ENCODE peak calls at places on chromosomes 13 and 19, in six cellular contexts. T is SK-N-SH, N is H1, S is HepG2, L is GM12878, M is K562. C is an unnamed sample.

GRCh38 chr13:21671793-21672680 is 1.2 kb downstream of the FGF9 start:
- DNase-seq in L (no peak), M (no peak), N (no peak), T (peak; percentile 31), S (no peak), C (no peak)

GRCh38 chr19:48806518-48806817 is 4.4 kb downstream of the BCAT2 start:
- DNase-seq in S (no peak), L (no peak), M (peak; percentile 79), N (no peak), T (peak; percentile 82), C (no peak)

GRCh38 chr13:29465741-29466293 is 129.7 kb downstream of the SLC7A1 start:
- DNase-seq in N (no peak), L (no peak), S (peak; percentile 35), M (peak; percentile 38), T (peak; percentile 47), C (no peak)

GRCh38 chr19:16778796-16779411 is 50.3 kb upstream of the SIN3B start:
- DNase-seq in T (peak; percentile 52), N (peak; percentile 44), M (peak; percentile 80), L (peak; percentile 26), S (peak; percentile 40), C (peak; percentile 80)

GRCh38 chr13:74687452-74688180 is 553.4 kb upstream of the KLF12 start:
- DNase-seq in M (no peak), S (no peak), L (no peak), T (no peak), N (no peak), C (no peak)

GRCh38 chr13:101474419-101474957 is 22.0 kb downstream of the ITGBL1 start:
- DNase-seq in L (no peak), M (no peak), N (no peak), S (no peak), T (no peak), C (no peak)

GRCh38 chr19:43720936-43721335 is 5.1 kb downstream of the IRGC start:
- DNase-seq in T (no peak), S (no peak), L (no peak), M (no peak), N (no peak), C (no peak)

GRCh38 chr19:7177926-7178325 is 108.4 kb downstream of the ZNF557 start:
- DNase-seq in T (no peak), N (no peak), S (no peak), L (no peak), M (no peak), C (no peak)

GRCh38 chr13:20159646-20160345 is 1.1 kb downstream of the GJA3 start:
- DNase-seq in T (no peak), N (no peak), L (no peak), M (no peak), S (no peak), C (no peak)

GRCh38 chr13:61110804-61111203 is 304.8 kb downstream of the PCDH20 start:
- DNase-seq in S (no peak), N (no peak), M (no peak), L (no peak), T (peak; percentile 20), C (no peak)

GRCh38 chr13:72728290-72728605 is 525 bp downstream of the BORA start:
- DNase-seq in N (no peak), S (no peak), L (no peak), M (peak; percentile 6), T (no peak), C (peak; percentile 8)

GRCh38 chr19:11421607-11422098 is 2.5 kb upstream of the RGL3 start:
- DNase-seq in S (no peak), L (no peak), M (peak; percentile 59), T (peak; percentile 77), N (peak; percentile 70), C (no peak)

GRCh38 chr13:62643799-62644484 is 1228.3 kb upstream of the PCDH20 start:
- DNase-seq in M (no peak), L (peak; percentile 15), T (no peak), N (no peak), S (no peak), C (no peak)

GRCh38 chr13:51635137-51635878 is 51.0 kb downstream of the WDFY2 start:
- DNase-seq in T (peak; percentile 46), M (no peak), N (no peak), L (no peak), S (no peak), C (peak; percentile 18)

GRCh38 chr19:55116232-55117062 is 990 bp downstream of the PPP1R12C start:
- DNase-seq in N (no peak), L (no peak), S (peak; percentile 9), T (peak; percentile 86), M (peak; percentile 69), C (peak; percentile 81)

GRCh38 chr19:17611462-17612244 is 56.2 kb downstream of the COLGALT1 start:
- DNase-seq in L (no peak), N (no peak), S (no peak), T (no peak), M (no peak), C (no peak)

GRCh38 chr19:52742516-52742915 is 7.7 kb upstream of the ZNF611 start:
- DNase-seq in L (no peak), M (no peak), T (no peak), N (no peak), S (no peak), C (no peak)

GRCh38 chr13:46473806-46474205 is 79.2 kb upstream of the LRCH1 start:
- DNase-seq in S (no peak), T (no peak), L (no peak), N (no peak), M (no peak), C (no peak)

GRCh38 chr19:609001-609340 is 19.3 kb downstream of the HCN2 start:
- DNase-seq in M (no peak), N (no peak), T (peak; percentile 89), S (no peak), L (no peak), C (no peak)

GRCh38 chr19:18167975-18168645 is 5.5 kb upstream of the IFI30 start:
- DNase-seq in L (no peak), S (no peak), T (peak; percentile 94), M (peak; percentile 67), N (no peak), C (peak; percentile 63)

GRCh38 chr13:48561461-48562224 is 28.8 kb upstream of the RCBTB2 start:
- DNase-seq in M (no peak), T (peak; percentile 21), L (no peak), S (no peak), N (no peak), C (peak; percentile 55)

GRCh38 chr13:111565400-111565799 is 245.0 kb downstream of the TEX29 start:
- DNase-seq in L (no peak), S (no peak), M (no peak), N (no peak), T (no peak), C (no peak)

GRCh38 chr19:29809795-29810503 is 1.8 kb upstream of the CCNE1 start:
- DNase-seq in L (no peak), N (no peak), S (no peak), M (no peak), T (no peak), C (no peak)

DNA sequence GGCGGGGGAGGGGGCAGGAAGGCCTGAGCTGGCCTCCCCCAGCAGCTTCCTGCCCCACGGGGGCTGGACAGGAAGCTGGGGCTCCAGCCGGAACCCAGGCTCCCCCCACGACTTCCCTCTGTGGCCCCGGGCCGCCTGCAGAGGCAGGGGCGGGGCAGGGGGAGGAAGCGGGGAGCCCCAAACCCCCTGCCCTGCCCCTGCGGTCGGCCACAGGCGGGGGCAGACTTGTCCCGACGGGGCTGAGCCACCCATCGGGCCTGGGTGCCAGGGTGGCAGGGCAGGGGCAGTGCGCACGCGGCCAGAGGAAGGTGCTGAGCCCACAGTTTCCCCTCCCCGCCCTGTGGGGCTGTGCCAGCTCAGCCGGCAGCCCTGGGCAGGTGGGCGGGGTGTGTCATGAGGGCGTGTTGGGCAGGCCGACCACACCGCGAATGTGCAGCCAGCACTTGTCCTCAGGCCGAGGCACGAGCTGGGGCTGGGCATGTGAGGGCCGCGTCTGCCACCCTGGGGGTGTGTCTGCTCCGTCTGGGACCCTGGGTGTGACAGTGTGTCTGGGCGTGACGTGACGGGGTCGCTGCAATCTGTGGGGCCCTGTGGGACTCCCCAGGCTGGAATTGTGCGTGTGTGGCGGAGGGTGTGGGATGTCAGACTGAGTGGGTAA is 17.7 kb downstream of the CCDC97 start:
- DNase-seq in S (no peak), N (no peak), T (peak; percentile 44), M (peak; percentile 30), L (no peak), C (peak; percentile 97)
- H3K4me3 ChIP-seq in S (no peak overlapping the region), N (peak overlapping the region; percentile 8), T (no peak overlapping the region), M (no peak overlapping the region), L (peak overlapping the region; percentile 77), C (peak overlapping the region; percentile 22)

DNA sequence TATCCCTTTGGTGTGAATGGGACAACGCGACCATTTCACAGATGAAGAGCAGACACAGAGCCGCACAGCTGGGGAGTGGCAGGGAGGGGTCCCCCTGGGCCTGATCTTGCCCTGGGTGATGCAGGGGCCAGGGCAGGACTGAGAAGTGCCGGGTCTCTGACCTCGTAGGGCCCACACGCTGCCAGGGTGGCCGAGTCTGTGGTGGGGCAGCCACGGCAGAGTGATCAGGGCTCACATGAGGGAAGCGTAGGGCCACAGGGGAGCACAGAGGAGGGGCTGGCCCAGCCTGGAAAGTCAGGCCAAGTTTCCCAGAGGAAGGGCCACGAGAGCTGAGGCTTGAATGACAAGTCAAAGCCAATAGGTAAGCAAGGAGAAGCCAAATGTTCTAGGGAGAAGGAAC is 31.9 kb upstream of the FXYD3 start:
- DNase-seq in N (no peak), L (no peak), T (no peak), S (no peak), M (no peak), C (no peak)
- H3K27ac ChIP-seq in N (no peak overlapping the region), L (no peak overlapping the region), T (no peak overlapping the region), S (no peak overlapping the region), M (no peak overlapping the region), C (no peak overlapping the region)

GRCh38 chr13:102688306-102688973 is 6.4 kb downstream of the METTL21C start:
- DNase-seq in L (no peak), M (no peak), S (no peak), T (no peak), N (no peak), C (no peak)
- TF ChIP-seq GABPA in L (no peak), M (no peak), S (no peak), T (no peak), N (no peak), C (no peak)

GRCh38 chr13:98687319-98687718 is 65.2 kb downstream of the SLC15A1 start:
- DNase-seq in M (no peak), L (no peak), S (no peak), N (no peak), T (no peak), C (no peak)
- H3K4me3 ChIP-seq in M (no peak overlapping the region), L (no peak overlapping the region), S (no peak overlapping the region), N (no peak overlapping the region), T (no peak overlapping the region), C (no peak overlapping the region)

GRCh38 chr19:5686647-5687359 is 3.3 kb upstream of the RPL36 start:
- DNase-seq in L (peak; percentile 73), M (peak; percentile 97), N (peak; percentile 90), S (peak; percentile 87), T (peak; percentile 99), C (peak; percentile 88)
- H3K27ac ChIP-seq in L (peak overlapping the region; percentile 50), M (peak overlapping the region; percentile 81), N (no peak overlapping the region), S (peak overlapping the region; percentile 72), T (peak overlapping the region; percentile 72), C (peak overlapping the region; percentile 69)

GRCh38 chr13:41610426-41610825 is 153.1 kb downstream of the RGCC start:
- DNase-seq in L (no peak), T (no peak), M (no peak), N (no peak), S (peak; percentile 66), C (no peak)
- TF ChIP-seq GABPA in L (no peak), T (no peak), M (no peak), N (no peak), S (no peak), C (no peak)

C was measured in HL-60.